ENCODE peak calls at places on chromosomes 7 and 10, in ten cellular contexts. P is psoas muscle, L is fibroblast of the aortic adventitia, B is GM10248, W is esophagus muscularis mucosa, U is osteocyte, X is HFFc6, F is ovary, V is hepatocyte, Z is nephron progenitor cell. C is an unnamed sample.

GRCh38 chr7:29647020-29647654 is 83.5 kb downstream of the PRR15 start:
- DNase-seq in F (no peak), Z (no peak), X (no peak), B (no peak), L (no peak), V (no peak), P (no peak), W (no peak), U (no peak), C (no peak)

GRCh38 chr7:15874774-15875173 is 188.3 kb upstream of the MEOX2 start:
- DNase-seq in Z (no peak), L (peak), V (no peak), F (no peak), X (no peak), U (no peak), W (no peak), B (no peak), P (no peak), C (no peak)

GRCh38 chr7:87858427-87859100 is 17.6 kb downstream of the SLC25A40 start:
- DNase-seq in P (no peak), F (no peak), L (no peak), U (no peak), X (no peak), B (no peak), Z (no peak), V (no peak), W (no peak), C (no peak)

GRCh38 chr7:110090113-110090820 is 1000.7 kb upstream of the LRRN3 start:
- DNase-seq in L (no peak), F (no peak), Z (no peak), P (no peak), X (peak), W (no peak), V (peak), B (peak), U (no peak), C (no peak)

GRCh38 chr7:152756126-152756525 is 3.4 kb upstream of the ACTR3B start:
- DNase-seq in L (no peak), W (no peak), U (no peak), V (no peak), F (no peak), B (no peak), Z (no peak), X (no peak), P (no peak), C (no peak)

GRCh38 chr7:2175514-2175913 is 57.2 kb downstream of the MAD1L1 start:
- DNase-seq in U (no peak), W (no peak), V (peak), P (no peak), X (peak), L (peak), Z (no peak), F (peak), B (no peak), C (no peak)

GRCh38 chr10:129962092-129962494 is 2.0 kb downstream of the EBF3 start:
- DNase-seq in V (no peak), X (no peak), U (peak), W (no peak), Z (no peak), F (no peak), B (no peak), L (peak), P (peak), C (no peak)

GRCh38 chr10:115818015-115818414 is 455.0 kb downstream of the GFRA1 start:
- DNase-seq in V (peak), X (peak), U (no peak), Z (no peak), P (no peak), B (no peak), W (no peak), F (no peak), L (peak), C (no peak)

GRCh38 chr7:50369408-50370026 is 65.0 kb downstream of the IKZF1 start:
- DNase-seq in L (no peak), V (no peak), F (no peak), B (peak), Z (peak), X (peak), P (no peak), U (no peak), W (no peak), C (no peak)

GRCh38 chr7:1710936-1711335 is 40.9 kb downstream of the ELFN1 start:
- DNase-seq in V (no peak), X (no peak), U (no peak), P (no peak), Z (no peak), F (no peak), L (no peak), W (no peak), B (no peak), C (no peak)

GRCh38 chr10:49442863-49443262 is 47.0 kb upstream of the DRGX start:
- DNase-seq in L (no peak), F (no peak), B (no peak), P (no peak), V (no peak), U (no peak), Z (no peak), X (no peak), W (no peak), C (no peak)

GRCh38 chr10:31749293-31749692 is 179.3 kb downstream of the ARHGAP12 start:
- DNase-seq in W (no peak), F (no peak), P (peak), U (no peak), X (no peak), V (no peak), Z (no peak), B (no peak), L (no peak), C (no peak)

GRCh38 chr7:44290250-44290616 is 35.2 kb downstream of the CAMK2B start:
- DNase-seq in Z (peak), P (no peak), F (peak), L (no peak), X (no peak), W (peak), V (no peak), U (peak), B (no peak), C (no peak)

GRCh38 chr7:77827999-77828398 is 29.4 kb downstream of the PHTF2 start:
- DNase-seq in F (no peak), X (no peak), L (no peak), U (no peak), P (no peak), V (no peak), B (no peak), Z (no peak), W (no peak), C (no peak)

GRCh38 chr10:9562001-9562505 is 1455.6 kb upstream of the CELF2 start:
- DNase-seq in W (no peak), Z (no peak), L (no peak), F (no peak), P (no peak), B (no peak), U (no peak), V (no peak), X (no peak), C (no peak)

GRCh38 chr10:32141018-32141807 is 85.0 kb upstream of the KIF5B start:
- DNase-seq in V (no peak), B (no peak), W (no peak), L (peak), P (no peak), U (no peak), X (no peak), Z (no peak), F (no peak), C (no peak)

GRCh38 chr7:29806131-29806792 is at the start of gene WIPF3:
- DNase-seq in U (no peak), Z (peak), P (peak), V (peak), X (no peak), B (peak), F (peak), W (peak), L (no peak), C (no peak)

GRCh38 chr10:126235979-126236851 is 152.1 kb downstream of the ADAM12 start:
- DNase-seq in U (peak), F (no peak), V (no peak), P (no peak), B (no peak), Z (no peak), X (no peak), W (no peak), L (no peak), C (no peak)

GRCh38 chr7:114922151-114922651 is 307 bp downstream of the MDFIC start:
- DNase-seq in V (peak), X (no peak), U (peak), B (peak), F (peak), W (no peak), P (peak), L (peak), Z (peak), C (peak)

GRCh38 chr7:134089446-134089845 is 37.7 kb upstream of the LRGUK start:
- DNase-seq in Z (no peak), V (no peak), W (no peak), X (no peak), P (no peak), F (no peak), L (no peak), B (no peak), U (no peak), C (no peak)

GRCh38 chr7:48525726-48526374 is 354.6 kb downstream of the ABCA13 start:
- DNase-seq in V (no peak), P (no peak), U (no peak), Z (no peak), B (no peak), W (no peak), X (no peak), L (no peak), F (no peak), C (no peak)

GRCh38 chr7:48522692-48523091 is 351.4 kb downstream of the ABCA13 start:
- DNase-seq in U (no peak), P (no peak), F (no peak), W (no peak), L (no peak), Z (no peak), X (no peak), V (no peak), B (no peak), C (no peak)

GRCh38 chr7:48526375-48526732 is 355.1 kb downstream of the ABCA13 start:
- DNase-seq in W (no peak), Z (no peak), V (no peak), B (no peak), F (no peak), U (no peak), X (no peak), P (no peak), L (no peak), C (no peak)

DNA sequence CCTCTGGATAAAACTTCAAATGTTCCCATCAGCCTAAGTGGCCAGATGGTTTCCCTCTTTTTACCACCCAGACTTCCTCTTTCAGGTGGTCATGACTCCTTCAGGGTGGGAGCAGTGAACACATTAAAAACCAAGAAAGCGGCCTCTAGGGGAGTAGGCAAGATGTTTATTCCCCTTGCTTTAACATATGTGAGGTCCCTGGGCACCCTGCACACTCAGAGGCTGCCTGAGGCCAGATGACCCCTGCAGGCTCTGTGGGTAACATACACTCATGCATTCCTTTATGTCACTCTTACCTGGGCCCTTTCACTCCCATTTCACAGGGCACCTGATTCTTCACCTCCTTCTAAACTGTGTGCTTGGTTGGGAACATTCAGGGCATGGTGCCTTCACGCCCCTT is 357.4 kb downstream of the ABCA13 start:
- DNase-seq in U (no peak), V (no peak), L (no peak), P (no peak), W (no peak), B (no peak), Z (no peak), F (no peak), X (no peak), C (no peak)
- TF ChIP-seq CTCF in U (no peak), V (no peak), L (no peak), P (no peak), W (no peak), B (no peak), Z (no peak), F (no peak), X (no peak), C (no peak)

GRCh38 chr10:70348228-70348850 is 34.1 kb downstream of the LRRC20 start:
- DNase-seq in W (no peak), Z (peak), X (no peak), U (no peak), F (no peak), V (peak), L (peak), B (peak), P (no peak), C (no peak)
- TF ChIP-seq CTCF in W (peak), Z (peak), X (peak), U (peak), F (peak), V (peak), L (peak), B (peak), P (peak), C (no peak)

GRCh38 chr7:52925332-52925731 is 110.1 kb upstream of the POM121L12 start:
- DNase-seq in W (no peak), B (no peak), V (no peak), Z (no peak), X (no peak), P (no peak), F (no peak), L (no peak), U (no peak), C (no peak)
- TF ChIP-seq CTCF in W (no peak), B (no peak), V (no peak), Z (no peak), X (no peak), P (no peak), F (no peak), L (no peak), U (no peak), C (no peak)

GRCh38 chr10:44309939-44310761 is 74.7 kb downstream of the CXCL12 start:
- DNase-seq in F (no peak), L (no peak), X (no peak), V (no peak), B (no peak), W (peak), Z (no peak), P (no peak), U (peak), C (no peak)

GRCh38 chr10:44306147-44306710 is 78.7 kb downstream of the CXCL12 start:
- DNase-seq in Z (no peak), W (peak), B (no peak), P (no peak), V (no peak), F (no peak), L (peak), U (no peak), X (peak), C (no peak)

GRCh38 chr10:44307691-44308090 is 77.2 kb downstream of the CXCL12 start:
- DNase-seq in U (no peak), V (no peak), W (peak), X (no peak), P (no peak), B (no peak), L (no peak), F (no peak), Z (no peak), C (no peak)

GRCh38 chr10:44308935-44309334 is 76.0 kb downstream of the CXCL12 start:
- DNase-seq in U (peak), W (peak), Z (no peak), B (no peak), L (no peak), V (no peak), X (no peak), P (no peak), F (no peak), C (no peak)

DNA sequence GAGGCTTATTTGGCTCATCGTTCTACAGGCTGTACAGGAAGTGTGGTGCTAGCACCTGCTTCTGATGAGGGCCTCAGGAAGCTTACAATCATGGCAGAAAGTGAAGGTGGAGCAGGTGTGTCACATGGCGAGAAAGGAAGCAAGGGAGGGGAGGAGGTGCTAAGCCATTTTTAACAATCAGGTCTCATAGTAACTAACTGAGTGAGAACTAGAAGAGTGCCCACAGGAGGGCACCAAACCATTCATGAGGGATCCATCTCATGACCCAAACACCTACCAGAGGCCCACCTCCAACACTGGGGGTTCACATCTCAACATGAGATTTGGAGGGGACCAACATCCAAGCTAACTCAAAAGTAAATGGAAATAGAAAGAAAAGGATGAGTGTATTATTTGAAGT is 78.1 kb downstream of the CXCL12 start:
- DNase-seq in L (no peak), W (peak), V (no peak), U (no peak), Z (no peak), X (peak), B (no peak), F (no peak), P (no peak), C (no peak)
- TF ChIP-seq CTCF in L (no peak), W (no peak), V (no peak), U (peak), Z (no peak), X (peak), B (no peak), F (no peak), P (peak), C (no peak)

GRCh38 chr10:1173091-1173490 is 116.9 kb downstream of the WDR37 start:
- DNase-seq in Z (no peak), W (no peak), V (no peak), P (no peak), B (no peak), L (no peak), U (no peak), X (no peak), F (no peak), C (no peak)
- TF ChIP-seq CTCF in Z (no peak), W (no peak), V (no peak), P (no peak), B (no peak), L (no peak), U (no peak), X (no peak), F (no peak), C (no peak)

DNA sequence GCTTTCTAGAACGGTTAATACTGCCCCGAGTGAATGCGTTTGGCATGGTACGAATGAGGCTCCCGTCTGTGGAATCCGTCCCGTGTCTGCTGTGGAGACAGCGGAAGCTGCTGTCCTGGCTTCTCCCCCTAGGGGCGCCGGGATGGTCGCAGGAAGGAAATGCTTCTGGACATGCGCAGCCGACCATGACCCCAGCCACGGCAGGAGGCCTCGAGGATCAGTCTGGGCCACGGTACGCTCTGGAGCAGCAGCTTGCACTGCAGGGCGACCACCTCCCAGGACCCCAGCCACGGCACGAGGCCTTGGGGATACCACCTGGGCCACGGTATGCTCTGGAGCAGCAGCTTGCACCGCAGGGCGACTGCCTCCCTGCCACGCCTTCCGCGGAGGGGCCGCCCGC is 107.9 kb downstream of the CYTH3 start:
- DNase-seq in X (no peak), B (no peak), Z (peak), P (no peak), U (no peak), F (no peak), W (no peak), L (no peak), V (no peak), C (no peak)
- TF ChIP-seq CTCF in X (peak), B (no peak), Z (peak), P (no peak), U (peak), F (no peak), W (no peak), L (no peak), V (no peak), C (no peak)

GRCh38 chr7:127704211-127704610 is 52.2 kb downstream of the SND1 start:
- DNase-seq in F (no peak), Z (no peak), B (no peak), L (no peak), P (no peak), V (no peak), U (no peak), W (no peak), X (no peak), C (no peak)
- TF ChIP-seq CTCF in F (no peak), Z (no peak), B (no peak), L (no peak), P (no peak), V (no peak), U (no peak), W (no peak), X (no peak), C (no peak)

DNA sequence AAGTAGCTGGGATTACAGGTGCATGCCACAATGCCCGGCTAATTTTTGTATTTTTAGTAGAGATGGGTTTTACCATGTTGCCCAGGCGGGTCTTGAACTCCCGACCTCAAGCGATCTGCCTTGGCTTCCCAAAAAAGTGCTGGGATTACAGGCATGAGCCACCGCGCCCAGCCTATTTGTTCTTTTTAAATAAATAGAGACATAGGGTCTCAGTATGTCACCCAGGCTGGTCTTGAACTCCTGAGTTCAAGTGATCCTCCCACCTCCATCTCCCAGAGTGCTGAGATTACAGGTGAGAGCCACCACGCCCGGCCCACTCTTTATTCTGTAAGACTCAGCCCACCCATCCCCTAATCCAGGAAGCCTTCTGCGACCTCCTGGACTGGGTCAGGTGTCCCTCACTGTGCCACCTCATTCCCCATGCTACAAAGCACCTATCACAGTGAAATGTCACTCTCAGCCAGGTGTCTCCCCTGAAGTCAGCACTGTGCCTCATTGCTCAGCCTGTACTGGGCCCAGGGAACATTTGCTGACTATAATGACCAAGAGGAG is 2.8 kb downstream of the TMEM120A start:
- DNase-seq in V (no peak), W (no peak), U (no peak), P (no peak), L (no peak), Z (no peak), X (no peak), F (no peak), B (no peak), C (no peak)
- TF ChIP-seq CTCF in V (no peak), W (no peak), U (no peak), P (no peak), L (no peak), Z (no peak), X (peak), F (no peak), B (no peak), C (no peak)